ENCODE peak calls at places on chromosomes 11 and 22, in nine cellular contexts. L, C, H, A, Q, G, Y, O and U are unnamed samples.

GRCh38 chr22:30041475-30041874 is 38.8 kb upstream of the HORMAD2 start:
- DNase-seq in L (no peak), C (no peak), H (no peak), A (no peak), Q (no peak), G (no peak), Y (no peak), O (no peak), U (no peak)

GRCh38 chr11:107856981-107857517 is 1.5 kb downstream of the SLC35F2 start:
- DNase-seq in L (no peak), C (no peak), H (peak; percentile 80), A (no peak), Q (no peak), G (no peak), Y (no peak), O (no peak), U (no peak)

GRCh38 chr11:45148276-45148675 is 1.8 kb downstream of the PRDM11 start:
- DNase-seq in L (no peak), C (no peak), H (no peak), A (no peak), Q (no peak), G (peak; percentile 44), Y (no peak), O (no peak), U (no peak)

GRCh38 chr11:65274734-65275682 is 13.2 kb downstream of the POLA2 start:
- DNase-seq in L (peak; percentile 76), C (peak; percentile 94), H (no peak), A (peak; percentile 72), Q (peak; percentile 43), G (no peak), Y (peak; percentile 85), O (peak; percentile 66), U (no peak)

GRCh38 chr11:19929147-19929546 is 216.5 kb downstream of the NAV2 start:
- DNase-seq in L (no peak), C (no peak), H (no peak), A (no peak), Q (no peak), G (no peak), Y (no peak), O (no peak), U (no peak)

GRCh38 chr22:45584621-45585436 is 82.1 kb downstream of the FBLN1 start:
- DNase-seq in L (no peak), C (no peak), H (no peak), A (no peak), Q (no peak), G (no peak), Y (no peak), O (no peak), U (no peak)

GRCh38 chr11:85809881-85810280 is 1.1 kb downstream of the SYTL2 start:
- DNase-seq in L (no peak), C (peak; percentile 37), H (no peak), A (no peak), Q (peak; percentile 18), G (peak; percentile 58), Y (no peak), O (no peak), U (no peak)

GRCh38 chr22:28029201-28029948 is 110.3 kb upstream of the PITPNB start:
- DNase-seq in L (no peak), C (no peak), H (no peak), A (peak; percentile 87), Q (no peak), G (no peak), Y (no peak), O (no peak), U (no peak)

GRCh38 chr11:132111781-132112380 is 741.5 kb downstream of the NTM start:
- DNase-seq in L (no peak), C (no peak), H (no peak), A (no peak), Q (no peak), G (no peak), Y (no peak), O (no peak), U (no peak)

GRCh38 chr11:32259641-32260081 is 168.8 kb downstream of the RCN1 start:
- DNase-seq in L (no peak), C (peak; percentile 80), H (peak; percentile 63), A (no peak), Q (no peak), G (no peak), Y (peak; percentile 13), O (no peak), U (no peak)

GRCh38 chr11:34029176-34029575 is 22.4 kb upstream of the CAPRIN1 start:
- DNase-seq in L (no peak), C (no peak), H (no peak), A (no peak), Q (no peak), G (no peak), Y (no peak), O (no peak), U (no peak)

GRCh38 chr11:108727665-108728064 is 62.8 kb downstream of the DDX10 start:
- DNase-seq in L (no peak), C (no peak), H (no peak), A (no peak), Q (no peak), G (no peak), Y (no peak), O (no peak), U (no peak)

GRCh38 chr11:46342237-46342636 is 5.0 kb upstream of the DGKZ start:
- DNase-seq in L (no peak), C (peak; percentile 56), H (no peak), A (no peak), Q (peak; percentile 32), G (peak; percentile 66), Y (peak; percentile 35), O (no peak), U (no peak)

GRCh38 chr11:74905326-74905725 is 43.6 kb downstream of the XRRA1 start:
- DNase-seq in L (no peak), C (no peak), H (no peak), A (no peak), Q (no peak), G (no peak), Y (no peak), O (no peak), U (no peak)

GRCh38 chr11:63262562-63262961 is 19.2 kb upstream of the SLC22A25 start:
- DNase-seq in L (no peak), C (no peak), H (no peak), A (no peak), Q (no peak), G (no peak), Y (no peak), O (no peak), U (no peak)

GRCh38 chr11:9606799-9607510 is 33.5 kb downstream of the WEE1 start:
- DNase-seq in L (no peak), C (peak; percentile 44), H (no peak), A (no peak), Q (peak; percentile 57), G (no peak), Y (no peak), O (no peak), U (no peak)

GRCh38 chr11:9609002-9609759 is 35.7 kb downstream of the WEE1 start:
- DNase-seq in L (no peak), C (no peak), H (no peak), A (no peak), Q (peak; percentile 40), G (no peak), Y (no peak), O (no peak), U (no peak)

GRCh38 chr11:9607511-9607899 is 34.0 kb downstream of the WEE1 start:
- DNase-seq in L (no peak), C (no peak), H (no peak), A (no peak), Q (no peak), G (no peak), Y (no peak), O (no peak), U (no peak)

GRCh38 chr11:9604134-9604533 is 30.7 kb downstream of the WEE1 start:
- DNase-seq in L (no peak), C (no peak), H (no peak), A (no peak), Q (no peak), G (no peak), Y (no peak), O (no peak), U (no peak)

GRCh38 chr11:9605742-9606141 is 32.3 kb downstream of the WEE1 start:
- DNase-seq in L (no peak), C (no peak), H (no peak), A (no peak), Q (no peak), G (no peak), Y (no peak), O (no peak), U (no peak)
- H3K27ac ChIP-seq in L (no peak overlapping the region), C (no peak overlapping the region), H (no peak overlapping the region), A (no peak overlapping the region), Q (no peak overlapping the region), G (no peak overlapping the region), Y (no peak overlapping the region), O (no peak overlapping the region), U (no peak overlapping the region)

GRCh38 chr22:38788846-38789245 is 5.1 kb downstream of the DNAL4 start:
- DNase-seq in L (no peak), C (no peak), H (no peak), A (no peak), Q (no peak), G (no peak), Y (no peak), O (no peak), U (no peak)
- H3K27ac ChIP-seq in L (peak overlapping the region; percentile 28), C (peak overlapping the region; percentile 58), H (no peak overlapping the region), A (peak overlapping the region; percentile 83), Q (no peak overlapping the region), G (no peak overlapping the region), Y (no peak overlapping the region), O (peak overlapping the region; percentile 68), U (no peak overlapping the region)

DNA sequence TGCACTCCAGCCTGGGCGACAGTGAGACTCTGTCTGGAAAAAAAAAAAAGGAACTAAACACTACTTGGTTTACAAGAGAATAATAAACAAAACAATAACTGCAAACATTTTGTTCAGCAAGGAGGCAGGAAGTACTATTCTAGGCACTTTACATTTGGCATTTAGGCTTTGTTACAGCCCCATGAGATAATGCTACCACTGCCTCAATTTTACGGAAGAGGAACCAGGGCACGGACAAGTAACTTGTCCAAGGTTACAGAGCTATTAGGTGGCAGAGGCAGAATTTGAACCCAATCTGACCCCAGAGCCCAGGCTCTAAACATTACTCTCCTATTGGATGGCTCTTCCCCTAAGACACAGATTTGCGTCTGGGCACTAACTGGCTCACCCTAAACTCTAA is 108.7 kb upstream of the AKIP1 start:
- DNase-seq in L (no peak), C (no peak), H (no peak), A (no peak), Q (no peak), G (no peak), Y (no peak), O (no peak), U (no peak)
- H3K27ac ChIP-seq in L (no peak overlapping the region), C (no peak overlapping the region), H (peak overlapping the region; percentile 41), A (no peak overlapping the region), Q (no peak overlapping the region), G (no peak overlapping the region), Y (no peak overlapping the region), O (no peak overlapping the region), U (no peak overlapping the region)

DNA sequence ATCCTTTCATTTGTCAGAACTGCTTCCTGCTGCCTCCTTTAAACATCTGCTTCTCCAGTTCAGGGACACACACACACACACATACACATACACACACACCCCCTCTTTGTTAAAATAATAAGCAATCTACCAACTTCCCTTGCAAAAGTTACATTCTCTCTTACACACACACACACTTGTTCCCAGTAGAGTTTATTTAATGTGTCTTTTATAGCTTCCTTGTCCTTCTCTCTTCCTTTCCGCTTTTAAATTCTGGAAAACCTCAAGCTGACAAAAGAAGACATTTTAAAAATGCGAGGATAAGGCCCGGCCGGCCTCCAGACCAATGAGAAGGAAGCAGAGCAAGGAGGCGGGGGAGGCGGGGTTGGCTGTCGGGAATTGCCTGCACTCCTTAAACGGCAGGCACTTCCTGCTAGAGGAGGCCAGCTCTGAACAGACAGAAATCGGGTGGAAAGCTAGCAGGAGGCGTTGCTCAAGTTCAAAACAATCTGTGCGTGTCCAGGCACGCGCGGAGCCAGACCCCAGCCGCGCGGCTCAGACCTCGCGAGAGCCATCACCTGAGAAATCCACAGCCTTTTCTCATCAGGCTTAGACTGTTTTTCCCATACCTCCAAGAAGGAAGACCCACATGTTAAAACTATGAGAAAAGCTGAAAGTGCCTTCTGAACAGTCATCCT is 99.9 kb downstream of the MAML2 start:
- DNase-seq in L (peak; percentile 92), C (peak; percentile 96), H (peak; percentile 89), A (peak; percentile 91), Q (no peak), G (peak; percentile 71), Y (peak; percentile 94), O (peak; percentile 83), U (peak; percentile 78)
- H3K27ac ChIP-seq in L (peak overlapping the region; percentile 78), C (peak overlapping the region; percentile 91), H (peak overlapping the region; percentile 67), A (peak overlapping the region; percentile 88), Q (no peak overlapping the region), G (peak overlapping the region; percentile 46), Y (peak overlapping the region; percentile 60), O (peak overlapping the region; percentile 89), U (peak overlapping the region; percentile 88)